ENCODE peak calls at places on chromosomes 13 and 19, in nine cellular contexts. T, H, R, C, E, M, G, J and X are unnamed samples.

GRCh38 chr13:110771194-110771593 is 57.7 kb downstream of the ING1 start:
- DNase-seq in T (no peak), R (peak; percentile 79), E (no peak), G (no peak), C (peak; percentile 69), M (no peak), H (no peak), J (peak; percentile 13), X (no peak)

GRCh38 chr13:29749401-29750177 is 100.8 kb downstream of the UBL3 start:
- DNase-seq in R (no peak), G (no peak), M (no peak), C (peak; percentile 40), H (peak; percentile 10), J (no peak), E (no peak), T (no peak), X (no peak)

GRCh38 chr13:109910131-109910530 is 123.7 kb upstream of the IRS2 start:
- DNase-seq in R (no peak), E (no peak), G (no peak), H (no peak), J (no peak), M (no peak), C (no peak), T (no peak), X (no peak)

GRCh38 chr19:6378498-6378897 is 2.8 kb upstream of the PSPN start:
- DNase-seq in H (no peak), G (no peak), J (no peak), R (no peak), T (no peak), C (no peak), E (no peak), M (no peak), X (no peak)

GRCh38 chr13:80339578-80339840 is 1.4 kb downstream of the SPRY2 start:
- DNase-seq in T (no peak), H (no peak), R (no peak), C (peak; percentile 37), M (no peak), G (no peak), E (no peak), J (no peak), X (peak; percentile 55)

GRCh38 chr19:2261438-2262172 is 5.4 kb upstream of the JSRP1 start:
- DNase-seq in T (peak; percentile 55), E (peak; percentile 66), C (no peak), R (peak; percentile 31), G (no peak), M (no peak), J (no peak), H (peak; percentile 81), X (no peak)

GRCh38 chr13:94759120-94759728 is 46.9 kb upstream of the SOX21 start:
- DNase-seq in H (no peak), E (no peak), T (no peak), G (no peak), C (no peak), J (no peak), M (no peak), R (no peak), X (no peak)

GRCh38 chr19:16301999-16302694 is 22.5 kb upstream of the KLF2 start:
- DNase-seq in M (no peak), C (peak; percentile 93), G (no peak), J (peak; percentile 36), T (no peak), E (no peak), H (no peak), R (peak; percentile 83), X (peak; percentile 80)

GRCh38 chr19:13053761-13054604 is 48.7 kb downstream of the LYL1 start:
- DNase-seq in G (no peak), M (peak; percentile 93), E (no peak), J (peak; percentile 98), H (no peak), T (peak; percentile 62), R (peak; percentile 96), C (peak; percentile 99), X (no peak)

GRCh38 chr19:12544401-12544876 is 6.8 kb downstream of the ZNF564 start:
- DNase-seq in E (no peak), T (no peak), H (peak; percentile 22), M (no peak), J (peak; percentile 14), R (peak; percentile 61), C (peak; percentile 17), G (no peak), X (no peak)

GRCh38 chr13:42804244-42804868 is 23.0 kb downstream of the FAM216B start:
- DNase-seq in G (no peak), J (no peak), R (no peak), M (no peak), E (no peak), C (no peak), T (no peak), H (no peak), X (no peak)

GRCh38 chr19:7722231-7722651 is 9.7 kb downstream of the CLEC4G start:
- DNase-seq in E (no peak), M (no peak), J (no peak), R (no peak), H (no peak), T (no peak), C (no peak), G (no peak), X (no peak)

GRCh38 chr19:7857727-7858701 is 16.2 kb downstream of the PRR36 start:
- DNase-seq in M (no peak), J (no peak), H (peak; percentile 63), G (no peak), R (no peak), E (no peak), T (peak; percentile 48), C (no peak), X (no peak)

GRCh38 chr19:9140159-9140874 is at the start of gene ZNF317:
- DNase-seq in J (peak; percentile 94), R (peak; percentile 91), E (peak; percentile 93), T (peak; percentile 75), C (peak; percentile 82), G (peak; percentile 77), M (peak; percentile 98), H (peak; percentile 94), X (peak; percentile 92)

GRCh38 chr13:31882794-31883193 is 143.5 kb downstream of the RXFP2 start:
- DNase-seq in M (no peak), E (no peak), C (no peak), T (no peak), J (no peak), H (peak; percentile 16), R (no peak), G (no peak), X (no peak)

GRCh38 chr19:10378124-10378523 is 2.2 kb downstream of the TYK2 start:
- DNase-seq in E (no peak), J (no peak), C (no peak), R (no peak), T (no peak), M (no peak), H (no peak), G (no peak), X (no peak)

GRCh38 chr19:49637865-49638350 is 2.0 kb downstream of the RRAS start:
- DNase-seq in G (no peak), M (peak; percentile 93), J (peak; percentile 90), R (peak; percentile 86), H (peak; percentile 25), T (no peak), E (peak; percentile 14), C (peak; percentile 83), X (no peak)

GRCh38 chr19:40754611-40755247 is 3.7 kb downstream of the SNRPA start:
- DNase-seq in R (peak; percentile 23), H (peak; percentile 86), G (no peak), J (peak; percentile 40), M (no peak), T (no peak), E (peak; percentile 71), C (no peak), X (peak; percentile 55)

GRCh38 chr19:19538077-19538764 is at the start of gene CILP2:
- DNase-seq in M (no peak), J (peak; percentile 41), T (peak; percentile 69), E (peak; percentile 41), G (peak; percentile 36), R (no peak), H (peak; percentile 62), C (no peak), X (no peak)

GRCh38 chr13:32036762-32037161 is 5.2 kb downstream of the FRY start:
- DNase-seq in R (no peak), H (peak; percentile 17), M (no peak), E (no peak), G (no peak), T (no peak), J (no peak), C (no peak), X (no peak)

GRCh38 chr19:55206664-55207500 is 2.4 kb downstream of the PTPRH start:
- DNase-seq in R (peak; percentile 88), E (peak; percentile 65), C (peak; percentile 88), T (peak; percentile 60), H (peak; percentile 76), J (peak; percentile 95), G (no peak), M (peak; percentile 78), X (peak; percentile 87)

GRCh38 chr19:48896191-48896720 is 2.3 kb downstream of the TULP2 start:
- DNase-seq in E (peak; percentile 80), G (peak; percentile 53), H (peak; percentile 78), C (no peak), R (no peak), T (peak; percentile 30), J (peak; percentile 40), M (no peak), X (no peak)

GRCh38 chr19:47740866-47741519 is 4.4 kb upstream of the NOP53 start:
- DNase-seq in M (no peak), G (no peak), T (no peak), R (no peak), J (no peak), H (no peak), E (no peak), C (no peak), X (no peak)